ENCODE peak calls at places on chromosomes 5 and 9, in eight cellular contexts. G, O, U, Y, P, R, A and I are unnamed samples.
A peak's percentile ranks its signal among the peaks of the same experiment; 100 is the strongest.

GRCh38 chr5:91118802-91119201 is 264.3 kb downstream of the ARRDC3 start:
- DNase-seq in G (no peak), O (no peak), U (no peak), Y (no peak), R (no peak), P (no peak), A (peak; percentile 35), I (no peak)

GRCh38 chr5:32767948-32768427 is 56.9 kb downstream of the NPR3 start:
- DNase-seq in R (no peak), P (no peak), U (no peak), O (no peak), A (peak; percentile 99), G (no peak), Y (no peak), I (no peak)

GRCh38 chr5:1343931-1344901 is 683 bp downstream of the CLPTM1L start:
- DNase-seq in P (no peak), R (peak; percentile 64), G (no peak), A (peak; percentile 12), U (peak; percentile 38), Y (no peak), O (no peak), I (no peak)

GRCh38 chr9:132498811-132499210 is 83.6 kb upstream of the BARHL1 start:
- DNase-seq in R (no peak), A (peak; percentile 17), Y (peak; percentile 10), O (no peak), P (no peak), G (no peak), U (no peak), I (no peak)

GRCh38 chr5:136133416-136134383 is 1.1 kb downstream of the SMAD5 start:
- DNase-seq in Y (peak; percentile 38), U (peak; percentile 18), P (no peak), O (no peak), A (peak; percentile 59), G (peak; percentile 66), R (no peak), I (peak; percentile 55)

GRCh38 chr9:1434082-1434481 is 383.9 kb downstream of the DMRT2 start:
- DNase-seq in G (no peak), O (no peak), U (peak; percentile 8), Y (no peak), P (no peak), R (no peak), A (no peak), I (no peak)

GRCh38 chr5:127930311-127930710 is 153.3 kb upstream of the SLC12A2 start:
- DNase-seq in Y (no peak), A (peak; percentile 56), U (no peak), R (no peak), O (no peak), P (no peak), G (no peak), I (no peak)

GRCh38 chr5:144712090-144712489 is 541.4 kb downstream of the KCTD16 start:
- DNase-seq in U (no peak), G (no peak), A (no peak), O (no peak), Y (no peak), P (no peak), R (no peak), I (no peak)

GRCh38 chr5:66072031-66072430 is 72.1 kb upstream of the SREK1 start:
- DNase-seq in G (no peak), A (peak; percentile 1), P (no peak), U (no peak), R (no peak), O (no peak), Y (no peak), I (no peak)

GRCh38 chr5:134543820-134544692 is 18.6 kb downstream of the JADE2 start:
- DNase-seq in Y (no peak), P (peak; percentile 37), U (no peak), R (peak; percentile 69), G (peak; percentile 41), O (peak; percentile 68), A (no peak), I (no peak)

GRCh38 chr9:88477300-88477751 is 57.7 kb upstream of the NXNL2 start:
- DNase-seq in R (no peak), G (no peak), A (peak; percentile 99), Y (no peak), U (no peak), P (no peak), O (no peak), I (no peak)

GRCh38 chr5:178462846-178463245 is 127.3 kb downstream of the COL23A1 start:
- DNase-seq in U (no peak), O (no peak), R (peak; percentile 6), A (no peak), G (no peak), P (no peak), Y (no peak), I (no peak)

GRCh38 chr5:112355058-112355685 is 63.9 kb downstream of the EPB41L4A start:
- DNase-seq in U (no peak), Y (no peak), O (no peak), G (no peak), P (no peak), A (no peak), R (no peak), I (no peak)

GRCh38 chr9:4328723-4329122 is 28.9 kb upstream of the GLIS3 start:
- DNase-seq in O (no peak), R (no peak), P (no peak), A (peak; percentile 59), Y (no peak), G (no peak), U (no peak), I (no peak)

GRCh38 chr9:98916660-98917059 is 27.0 kb upstream of the COL15A1 start:
- DNase-seq in U (peak; percentile 39), O (no peak), Y (peak; percentile 81), R (no peak), G (peak; percentile 22), A (peak; percentile 24), P (no peak), I (peak; percentile 49)

GRCh38 chr9:134210511-134210907 is 46.1 kb upstream of the RNU6ATAC start:
- DNase-seq in Y (peak; percentile 35), O (peak; percentile 64), P (no peak), G (no peak), R (no peak), U (no peak), A (no peak), I (no peak)